ENCODE peak calls at places on chromosomes 7 and 10, in ten cellular contexts. M is heart right ventricle; J is PC-9; K is A549; W is Panc1; N is aorta; V is adrenal gland; B is thoracic aorta; L is CD8-positive, alpha-beta T cell; Q is HCT116. C is an unnamed sample.

GRCh38 chr7:97971120-97971989 is 18.6 kb downstream of the OCM2 start:
- DNase-seq in N (no peak), M (no peak), B (no peak), W (no peak), L (peak; percentile 22), Q (no peak), K (peak; percentile 57), V (no peak), J (peak; percentile 41), C (peak; percentile 30)

GRCh38 chr10:89644967-89645741 is at the start of gene PANK1:
- DNase-seq in Q (peak; percentile 31), J (peak; percentile 61), M (peak; percentile 75), L (peak; percentile 60), N (peak; percentile 91), B (peak; percentile 38), K (peak; percentile 84), W (peak; percentile 36), V (peak; percentile 87), C (peak; percentile 83)

GRCh38 chr7:7719235-7719634 is 828 bp upstream of the RPA3 start:
- DNase-seq in B (no peak), M (no peak), V (peak; percentile 73), W (peak; percentile 69), Q (peak; percentile 26), J (peak; percentile 67), N (no peak), L (peak; percentile 39), K (peak; percentile 35), C (no peak)

GRCh38 chr7:44375926-44376342 is 50.5 kb upstream of the CAMK2B start:
- DNase-seq in N (no peak), M (no peak), W (no peak), J (no peak), K (no peak), B (no peak), Q (no peak), V (peak; percentile 47), L (no peak), C (peak; percentile 21)

GRCh38 chr7:4472739-4473138 is 209.4 kb upstream of the FOXK1 start:
- DNase-seq in L (no peak), K (no peak), W (no peak), J (no peak), M (no peak), B (no peak), V (no peak), Q (no peak), N (no peak), C (no peak)

GRCh38 chr7:33494473-33494872 is 365.1 kb downstream of the BBS9 start:
- DNase-seq in L (no peak), J (no peak), Q (no peak), B (no peak), N (no peak), W (no peak), V (no peak), K (no peak), M (no peak), C (no peak)

GRCh38 chr10:55174419-55174818 is 373.4 kb upstream of the PCDH15 start:
- DNase-seq in J (no peak), B (no peak), Q (no peak), W (no peak), N (no peak), L (no peak), V (no peak), M (no peak), K (peak; percentile 6), C (no peak)

GRCh38 chr7:42017356-42017986 is 219.5 kb downstream of the GLI3 start:
- DNase-seq in W (no peak), V (no peak), M (no peak), Q (no peak), J (no peak), B (no peak), L (no peak), K (no peak), N (no peak), C (no peak)

GRCh38 chr10:104659809-104660208 is 18.7 kb downstream of the SORCS3 start:
- DNase-seq in K (no peak), W (no peak), J (no peak), B (no peak), N (no peak), Q (no peak), L (no peak), M (no peak), V (no peak), C (no peak)

GRCh38 chr10:92381543-92381954 is 90.6 kb downstream of the MARCHF5 start:
- DNase-seq in V (no peak), Q (no peak), L (no peak), M (no peak), N (no peak), B (no peak), K (no peak), J (no peak), W (no peak), C (no peak)

GRCh38 chr10:29089094-29089493 is 199.8 kb upstream of the LYZL1 start:
- DNase-seq in N (no peak), Q (no peak), V (no peak), M (no peak), B (no peak), K (no peak), J (no peak), L (no peak), W (no peak), C (no peak)

GRCh38 chr7:12638851-12639467 is 48.5 kb upstream of the ARL4A start:
- DNase-seq in V (no peak), K (peak; percentile 46), N (no peak), W (no peak), J (peak; percentile 47), Q (peak; percentile 36), B (no peak), M (no peak), L (no peak), C (no peak)

GRCh38 chr10:59993931-59994330 is 87.6 kb upstream of the CCDC6 start:
- DNase-seq in V (no peak), M (no peak), K (peak; percentile 10), W (no peak), N (no peak), L (no peak), Q (no peak), J (peak; percentile 46), B (no peak), C (no peak)

GRCh38 chr7:13778967-13779366 is 210.5 kb downstream of the ETV1 start:
- DNase-seq in K (no peak), L (no peak), V (no peak), Q (peak; percentile 61), M (no peak), B (no peak), W (no peak), J (no peak), N (no peak), C (peak; percentile 44)

GRCh38 chr10:50279489-50279888 is 28.2 kb upstream of the ASAH2 start:
- DNase-seq in Q (no peak), L (no peak), B (no peak), J (peak; percentile 35), N (no peak), K (peak; percentile 47), W (no peak), M (no peak), V (no peak), C (no peak)

DNA sequence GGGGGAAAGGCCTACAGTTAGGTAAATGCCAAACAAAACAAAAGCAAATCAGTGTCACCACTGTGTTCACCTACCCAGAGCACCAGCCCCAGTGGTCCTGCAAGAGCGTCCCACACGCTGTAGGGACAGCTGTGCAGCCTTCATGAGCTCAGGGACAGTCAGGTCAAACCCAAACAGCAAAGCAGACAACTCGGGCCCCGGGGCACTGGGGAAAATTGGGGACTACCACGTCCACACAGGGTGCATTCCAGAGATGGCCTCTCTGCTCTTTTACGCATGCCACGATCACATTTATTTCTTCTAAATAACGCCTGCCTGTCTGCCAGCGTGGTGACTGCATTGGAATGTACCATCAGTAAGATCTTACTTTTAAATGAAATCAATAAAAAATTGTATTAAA is 21.7 kb downstream of the EBF3 start:
- DNase-seq in W (no peak), J (no peak), N (peak; percentile 67), B (no peak), M (no peak), L (no peak), Q (no peak), K (no peak), V (no peak), C (no peak)
- H3K4me1 ChIP-seq in W (no peaks in the 10 kb centered on the region), J (no peaks in the 10 kb centered on the region), N (no peaks in the 10 kb centered on the region), B (peaks cover 5% of the 10 kb centered on the region), M (peaks cover 59% of the 10 kb centered on the region), L (no peaks in the 10 kb centered on the region), Q (no peaks in the 10 kb centered on the region), K (no peaks in the 10 kb centered on the region), V (no peaks in the 10 kb centered on the region), C (peaks cover 6% of the 10 kb centered on the region)

GRCh38 chr10:72029414-72029813 is 58.9 kb downstream of the SPOCK2 start:
- DNase-seq in M (no peak), Q (no peak), J (no peak), B (no peak), K (no peak), V (no peak), N (no peak), W (no peak), L (no peak), C (no peak)
- H3K27ac ChIP-seq in M (no peak overlapping the region), Q (no peak overlapping the region), J (no peak overlapping the region), B (no peak overlapping the region), K (no peak overlapping the region), V (no peak overlapping the region), N (no peak overlapping the region), W (no peak overlapping the region), L (no peak overlapping the region), C (no peak overlapping the region)

DNA sequence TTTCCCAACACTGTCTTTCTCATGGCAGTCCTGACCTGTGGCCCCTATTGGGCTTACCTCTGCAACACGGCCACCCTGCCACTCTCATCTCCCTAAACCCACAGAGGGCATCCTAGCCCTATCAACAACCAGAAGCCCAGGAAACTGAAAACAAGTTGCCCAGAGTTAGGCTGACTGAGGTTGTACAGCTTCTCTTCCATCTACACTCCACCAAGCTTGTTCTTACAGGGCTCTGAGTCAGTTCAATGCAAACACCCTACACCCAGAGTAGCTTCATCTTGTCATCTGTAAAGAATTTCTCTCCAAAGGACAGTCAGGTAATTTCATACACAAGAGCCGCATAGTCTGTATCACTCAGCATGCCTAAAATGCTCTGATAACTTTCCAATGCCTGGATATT is 175.4 kb downstream of the ARID5B start:
- DNase-seq in J (peak; percentile 98), B (no peak), K (peak; percentile 79), L (no peak), V (no peak), W (peak; percentile 81), M (no peak), Q (no peak), N (no peak), C (no peak)
- H3K4me1 ChIP-seq in J (peaks cover 41% of the 10 kb centered on the region), B (peaks cover 67% of the 10 kb centered on the region), K (peaks cover 27% of the 10 kb centered on the region), L (peaks cover 5% of the 10 kb centered on the region), V (peaks cover 1% of the 10 kb centered on the region), W (peaks cover 23% of the 10 kb centered on the region), M (peaks cover 72% of the 10 kb centered on the region), Q (peaks cover 3% of the 10 kb centered on the region), N (peaks cover 20% of the 10 kb centered on the region), C (peaks cover 41% of the 10 kb centered on the region)

DNA sequence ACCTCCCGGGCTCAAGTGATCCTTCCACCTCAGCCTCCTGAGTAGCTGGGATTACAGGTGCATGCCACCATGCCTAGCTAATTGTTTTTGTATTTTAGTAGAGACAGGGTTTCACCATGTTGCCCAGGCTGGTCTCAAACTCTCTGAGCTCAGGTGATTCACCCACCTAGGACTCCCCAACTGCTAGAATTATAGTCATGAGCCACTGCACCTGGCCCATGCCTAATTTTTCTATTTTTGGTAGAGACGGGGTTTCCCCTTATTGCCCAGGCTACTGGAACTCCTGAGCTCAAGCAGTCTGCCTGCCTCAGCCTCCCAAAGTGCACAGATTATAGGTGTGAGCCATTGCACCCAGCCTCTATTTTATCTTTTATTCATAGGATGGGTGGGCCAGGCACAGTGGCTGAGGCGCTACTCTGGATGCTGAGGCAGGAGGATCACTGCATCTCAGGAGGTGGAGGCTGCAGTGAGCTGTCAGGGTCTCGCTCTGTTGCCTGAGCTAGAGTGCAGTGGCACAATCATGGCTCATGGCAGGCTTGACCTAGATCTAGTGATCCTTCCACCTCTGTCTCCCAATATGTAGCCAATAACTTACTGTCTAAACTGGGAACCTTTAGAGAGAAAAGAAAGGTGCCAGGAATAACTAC is 31.3 kb upstream of the STOX1 start:
- DNase-seq in K (no peak), L (no peak), M (no peak), Q (no peak), B (no peak), W (no peak), N (no peak), V (peak; percentile 44), J (no peak), C (no peak)
- H3K27ac ChIP-seq in K (no peak overlapping the region), L (no peak overlapping the region), M (no peak overlapping the region), Q (no peak overlapping the region), B (no peak overlapping the region), W (no peak overlapping the region), N (no peak overlapping the region), V (no peak overlapping the region), J (no peak overlapping the region), C (no peak overlapping the region)

C was measured in lung.